ENCODE peak calls at places on chromosomes 5 and 9, in nine cellular contexts. P is stimulated activated CD8-positive, alpha-beta memory T cell treated with anti-CD3 and anti-CD28 coated beads, Interleukin-15, amount 100 ng/mL, for 24 hours; F is foreskin fibroblast; S is activated CD4-positive, alpha-beta T cell treated with anti-CD3 and anti-CD28 coated beads, Interleukin-2, amount 50 U/mL, for 24 hours; M is amniotic stem cell; N is neuronal stem cell; Q is fibroblast of the aortic adventitia; O is dermis blood vessel endothelial cell; Z is body of pancreas. J is an unnamed sample.

GRCh38 chr9:81694541-81694940 is 5.2 kb upstream of the TLE1 start:
- DNase-seq in M (no peak), N (no peak), S (no peak), F (no peak), Q (no peak), Z (no peak), P (no peak), O (no peak), J (no peak)

GRCh38 chr5:89351975-89352374 is 469.0 kb upstream of the MEF2C start:
- DNase-seq in P (no peak), N (no peak), F (no peak), Z (no peak), Q (peak; percentile 24), O (no peak), M (no peak), S (no peak), J (no peak)

GRCh38 chr5:10632110-10632903 is 68.4 kb downstream of the ANKRD33B start:
- DNase-seq in F (no peak), Z (no peak), M (no peak), O (no peak), N (no peak), S (peak; percentile 36), Q (no peak), P (peak; percentile 20), J (no peak)

GRCh38 chr9:137761032-137761431 is 116.5 kb upstream of the CACNA1B start:
- DNase-seq in M (no peak), O (peak; percentile 46), Z (no peak), P (no peak), N (no peak), F (no peak), Q (no peak), S (no peak), J (no peak)

GRCh38 chr5:151675956-151676712 is 10.6 kb downstream of the SPARC start:
- DNase-seq in Z (no peak), O (peak; percentile 67), P (no peak), S (no peak), Q (peak; percentile 51), N (no peak), M (no peak), F (no peak), J (no peak)

GRCh38 chr5:147348046-147348445 is 113.2 kb downstream of the STK32A start:
- DNase-seq in N (no peak), M (no peak), P (no peak), S (no peak), F (no peak), Z (no peak), Q (no peak), O (no peak), J (no peak)

GRCh38 chr9:123246534-123246933 is 21.9 kb downstream of the STRBP start:
- DNase-seq in O (peak; percentile 48), S (no peak), Q (peak; percentile 7), N (no peak), Z (no peak), F (no peak), M (no peak), P (no peak), J (no peak)

GRCh38 chr5:44797723-44798122 is 11.0 kb upstream of the MRPS30 start:
- DNase-seq in O (no peak), N (no peak), S (no peak), M (no peak), P (no peak), Q (no peak), Z (no peak), F (no peak), J (no peak)

GRCh38 chr5:132225165-132226032 is 2.3 kb downstream of the P4HA2 start:
- DNase-seq in N (no peak), Q (peak; percentile 99), M (peak; percentile 68), Z (peak; percentile 53), F (peak; percentile 89), S (no peak), P (no peak), O (peak; percentile 32), J (peak; percentile 50)

GRCh38 chr5:151239237-151239861 is 13.6 kb upstream of the GM2A start:
- DNase-seq in S (no peak), Q (peak; percentile 79), F (peak; percentile 67), Z (peak; percentile 68), M (peak; percentile 20), N (peak; percentile 65), P (no peak), O (peak; percentile 70), J (peak; percentile 11)

GRCh38 chr9:131815971-131816873 is 76.3 kb upstream of the RAPGEF1 start:
- DNase-seq in Q (peak; percentile 2), N (no peak), O (no peak), F (no peak), Z (no peak), M (no peak), P (no peak), S (no peak), J (no peak)

GRCh38 chr5:56050566-56051292 is 56.0 kb upstream of the IL6ST start:
- DNase-seq in Q (peak; percentile 73), N (no peak), Z (no peak), M (no peak), O (peak; percentile 85), P (no peak), S (no peak), F (no peak), J (no peak)

GRCh38 chr9:83691492-83691891 is 16.3 kb downstream of the UBQLN1 start:
- DNase-seq in F (no peak), Z (no peak), O (no peak), P (no peak), M (no peak), S (no peak), N (no peak), Q (no peak), J (no peak)

GRCh38 chr5:177195307-177195952 is 61.9 kb downstream of the NSD1 start:
- DNase-seq in M (no peak), P (no peak), Q (no peak), Z (no peak), S (no peak), O (peak; percentile 86), F (no peak), N (no peak), J (no peak)

GRCh38 chr9:92632641-92633040 is 37.3 kb downstream of the IPPK start:
- DNase-seq in Z (no peak), P (no peak), F (no peak), Q (no peak), N (no peak), M (no peak), O (no peak), S (no peak), J (no peak)

GRCh38 chr5:33299621-33300208 is 141.1 kb upstream of the TARS1 start:
- DNase-seq in O (peak; percentile 78), P (no peak), Z (no peak), N (no peak), S (no peak), Q (peak; percentile 87), M (peak; percentile 53), F (peak; percentile 82), J (no peak)

GRCh38 chr5:90530736-90531487 is 1.5 kb upstream of the LYSMD3 start:
- DNase-seq in Z (no peak), M (no peak), O (no peak), P (no peak), N (no peak), Q (peak; percentile 17), S (no peak), F (no peak), J (no peak)

GRCh38 chr5:135212361-135213033 is 178.5 kb upstream of the PITX1 start:
- DNase-seq in S (no peak), M (no peak), O (no peak), P (no peak), Z (no peak), Q (no peak), F (no peak), N (no peak), J (no peak)

GRCh38 chr5:40680741-40681350 is 1.1 kb downstream of the PTGER4 start:
- DNase-seq in Z (peak; percentile 39), M (no peak), F (no peak), P (no peak), S (peak; percentile 35), N (no peak), Q (no peak), O (peak; percentile 62), J (no peak)

GRCh38 chr5:125455041-125455440 is 708.6 kb upstream of the ZNF608 start:
- DNase-seq in Q (peak; percentile 28), N (no peak), Z (no peak), O (no peak), F (no peak), S (no peak), M (no peak), P (no peak), J (no peak)

GRCh38 chr5:172902497-172903472 is 56.4 kb upstream of the RPL26L1 start:
- DNase-seq in Q (peak; percentile 89), N (peak; percentile 24), M (peak; percentile 56), S (no peak), P (no peak), Z (peak; percentile 81), F (peak; percentile 80), O (peak; percentile 74), J (no peak)

GRCh38 chr5:81544351-81545001 is 150.5 kb upstream of the ACOT12 start:
- DNase-seq in P (no peak), F (no peak), Q (peak; percentile 6), S (no peak), N (no peak), O (no peak), M (no peak), Z (no peak), J (no peak)

GRCh38 chr5:73892806-73893205 is 266.8 kb downstream of the ARHGEF28 start:
- DNase-seq in M (peak; percentile 51), Q (peak; percentile 99), F (peak; percentile 85), P (no peak), S (no peak), N (no peak), O (no peak), Z (no peak), J (no peak)

GRCh38 chr5:8057764-8058163 is 188.8 kb downstream of the MTRR start:
- DNase-seq in O (no peak), F (no peak), N (no peak), Z (no peak), P (no peak), Q (no peak), M (no peak), S (no peak), J (no peak)

GRCh38 chr9:93254806-93255519 is 71.0 kb downstream of the WNK2 start:
- DNase-seq in Z (peak; percentile 5), S (no peak), F (no peak), N (no peak), O (no peak), M (no peak), P (no peak), Q (no peak), J (no peak)

GRCh38 chr5:14771195-14771594 is 100.4 kb downstream of the ANKH start:
- DNase-seq in P (no peak), Z (no peak), O (no peak), Q (no peak), N (no peak), M (no peak), S (no peak), F (no peak), J (no peak)

GRCh38 chr9:120741701-120742100 is 27.4 kb upstream of the MEGF9 start:
- DNase-seq in Q (no peak), O (peak; percentile 28), F (no peak), P (no peak), S (no peak), M (no peak), Z (no peak), N (no peak), J (no peak)

GRCh38 chr5:113089653-113090335 is 113.2 kb downstream of the DCP2 start:
- DNase-seq in O (no peak), Z (no peak), P (no peak), F (no peak), S (no peak), M (no peak), Q (no peak), N (no peak), J (no peak)

GRCh38 chr9:127543221-127543620 is 68.9 kb upstream of the STXBP1 start:
- DNase-seq in O (no peak), Q (no peak), Z (no peak), M (no peak), F (no peak), N (no peak), P (no peak), S (no peak), J (no peak)

GRCh38 chr5:174724484-174725260 is at the start of gene MSX2:
- DNase-seq in N (peak; percentile 91), Q (peak; percentile 68), P (peak; percentile 4), M (peak; percentile 73), O (peak; percentile 66), S (no peak), Z (peak; percentile 89), F (peak; percentile 75), J (peak; percentile 24)

GRCh38 chr9:36399980-36400331 is at the start of gene RNF38:
- DNase-seq in F (no peak), N (no peak), Z (no peak), P (no peak), O (no peak), Q (no peak), S (no peak), M (no peak), J (no peak)

J was measured in C1 segment of cervical spinal cord.